ENCODE peak calls at places on chromosomes 16 and 17, in eight cellular contexts. P is tibial nerve, L is A549, M is ovary, O is SK-N-SH, Y is K562, U is stomach, T is suprapubic skin. Q is an unnamed sample.

GRCh38 chr17:55705847-55706246 is 16.8 kb downstream of the TMEM100 start:
- DNase-seq in P (no peak), L (peak), M (no peak), O (no peak), Y (no peak), U (no peak), T (no peak), Q (no peak)

GRCh38 chr16:48498761-48499600 is 111.0 kb downstream of the N4BP1 start:
- DNase-seq in P (peak), L (no peak), M (peak), O (no peak), Y (no peak), U (no peak), T (peak), Q (no peak)

GRCh38 chr16:3592559-3592958 is 15.4 kb upstream of the NLRC3 start:
- DNase-seq in P (no peak), L (no peak), M (no peak), O (no peak), Y (no peak), U (no peak), T (no peak), Q (no peak)

GRCh38 chr16:21950782-21951521 is 2.2 kb upstream of the UQCRC2 start:
- DNase-seq in P (peak), L (peak), M (no peak), O (peak), Y (peak), U (no peak), T (no peak), Q (no peak)

GRCh38 chr17:82400830-82401229 is 17.3 kb upstream of the HEXD start:
- DNase-seq in P (no peak), L (no peak), M (no peak), O (no peak), Y (no peak), U (peak), T (no peak), Q (peak)

GRCh38 chr16:65283238-65283651 is 161.4 kb upstream of the CDH11 start:
- DNase-seq in P (no peak), L (no peak), M (no peak), O (peak), Y (no peak), U (no peak), T (no peak), Q (no peak)

GRCh38 chr17:9364837-9365430 is 210.7 kb downstream of the STX8 start:
- DNase-seq in P (no peak), L (no peak), M (no peak), O (no peak), Y (no peak), U (no peak), T (no peak), Q (no peak)

GRCh38 chr17:59786536-59787319 is 79.3 kb downstream of the VMP1 start:
- DNase-seq in P (peak), L (peak), M (no peak), O (peak), Y (peak), U (peak), T (peak), Q (peak)

GRCh38 chr17:79019631-79020584 is 4.1 kb upstream of the C1QTNF1 start:
- DNase-seq in P (peak), L (peak), M (peak), O (peak), Y (peak), U (peak), T (peak), Q (peak)

GRCh38 chr16:85029413-85029794 is 1.8 kb downstream of the KIAA0513 start:
- DNase-seq in P (no peak), L (no peak), M (no peak), O (peak), Y (peak), U (no peak), T (no peak), Q (no peak)

GRCh38 chr17:40616592-40616991 is 31.0 kb downstream of the SMARCE1 start:
- DNase-seq in P (no peak), L (no peak), M (no peak), O (no peak), Y (no peak), U (no peak), T (no peak), Q (no peak)

GRCh38 chr17:65942592-65942991 is 249.3 kb downstream of the CEP112 start:
- DNase-seq in P (no peak), L (no peak), M (no peak), O (no peak), Y (no peak), U (no peak), T (no peak), Q (no peak)

GRCh38 chr16:2429771-2430663 is 770 bp downstream of the CCNF start:
- DNase-seq in P (no peak), L (peak), M (no peak), O (peak), Y (no peak), U (no peak), T (peak), Q (no peak)

GRCh38 chr16:88442811-88443576 is 10.1 kb upstream of the ZFPM1 start:
- DNase-seq in P (peak), L (peak), M (peak), O (peak), Y (peak), U (peak), T (peak), Q (peak)

GRCh38 chr17:66971249-66971648 is 6.7 kb downstream of the CACNG4 start:
- DNase-seq in P (no peak), L (no peak), M (no peak), O (peak), Y (no peak), U (no peak), T (no peak), Q (no peak)

GRCh38 chr16:29719063-29719462 is 26.7 kb downstream of the C16orf54 start:
- DNase-seq in P (no peak), L (no peak), M (no peak), O (no peak), Y (no peak), U (no peak), T (no peak), Q (no peak)

GRCh38 chr16:48013476-48013875 is 142.3 kb downstream of the ABCC12 start:
- DNase-seq in P (no peak), L (no peak), M (no peak), O (no peak), Y (no peak), U (no peak), T (no peak), Q (no peak)

GRCh38 chr16:78060787-78061186 is 38.4 kb downstream of the CLEC3A start:
- DNase-seq in P (no peak), L (no peak), M (no peak), O (no peak), Y (no peak), U (no peak), T (no peak), Q (no peak)

GRCh38 chr16:17362191-17362590 is 108.6 kb downstream of the XYLT1 start:
- DNase-seq in P (no peak), L (no peak), M (no peak), O (no peak), Y (no peak), U (no peak), T (no peak), Q (no peak)

GRCh38 chr16:14310519-14310991 is 239.4 kb downstream of the MRTFB start:
- DNase-seq in P (no peak), L (peak), M (no peak), O (peak), Y (peak), U (no peak), T (no peak), Q (peak)

GRCh38 chr16:27703545-27703944 is 153.6 kb downstream of the KATNIP start:
- DNase-seq in P (no peak), L (no peak), M (no peak), O (no peak), Y (no peak), U (no peak), T (peak), Q (no peak)

GRCh38 chr17:6796017-6796886 is 20.2 kb downstream of the FBXO39 start:
- DNase-seq in P (no peak), L (no peak), M (no peak), O (no peak), Y (no peak), U (no peak), T (no peak), Q (no peak)

GRCh38 chr16:86865866-86866675 is 287.7 kb downstream of the FOXL1 start:
- DNase-seq in P (no peak), L (no peak), M (no peak), O (no peak), Y (no peak), U (no peak), T (no peak), Q (no peak)

GRCh38 chr16:66289051-66289680 is 77.3 kb upstream of the CDH5 start:
- DNase-seq in P (no peak), L (no peak), M (no peak), O (no peak), Y (no peak), U (no peak), T (no peak), Q (peak)

GRCh38 chr17:58401287-58401686 is 16.0 kb downstream of the RNF43 start:
- DNase-seq in P (no peak), L (no peak), M (no peak), O (no peak), Y (no peak), U (no peak), T (no peak), Q (no peak)

GRCh38 chr17:12180644-12181261 is 160.1 kb downstream of the MAP2K4 start:
- DNase-seq in P (peak), L (peak), M (peak), O (peak), Y (peak), U (no peak), T (no peak), Q (no peak)

GRCh38 chr17:77528516-77529327 is 388.0 kb downstream of the SEC14L1 start:
- DNase-seq in P (no peak), L (no peak), M (no peak), O (peak), Y (no peak), U (no peak), T (peak), Q (peak)

GRCh38 chr17:43315858-43316521 is 82.2 kb upstream of the RNU2-1 start:
- DNase-seq in P (no peak), L (no peak), M (no peak), O (no peak), Y (no peak), U (no peak), T (no peak), Q (no peak)

GRCh38 chr17:77783991-77784820 is 174.3 kb upstream of the TNRC6C start:
- DNase-seq in P (no peak), L (no peak), M (no peak), O (no peak), Y (no peak), U (no peak), T (no peak), Q (no peak)

GRCh38 chr17:37741334-37742113 is 3.3 kb downstream of the HNF1B start:
- DNase-seq in P (no peak), L (peak), M (no peak), O (no peak), Y (no peak), U (no peak), T (no peak), Q (no peak)

GRCh38 chr16:73025111-73025505 is 22.8 kb downstream of the ZFHX3 start:
- DNase-seq in P (no peak), L (no peak), M (no peak), O (no peak), Y (no peak), U (no peak), T (no peak), Q (peak)

GRCh38 chr17:17922198-17922901 is 49.9 kb downstream of the TOM1L2 start:
- DNase-seq in P (no peak), L (no peak), M (no peak), O (no peak), Y (no peak), U (no peak), T (no peak), Q (no peak)

DNA sequence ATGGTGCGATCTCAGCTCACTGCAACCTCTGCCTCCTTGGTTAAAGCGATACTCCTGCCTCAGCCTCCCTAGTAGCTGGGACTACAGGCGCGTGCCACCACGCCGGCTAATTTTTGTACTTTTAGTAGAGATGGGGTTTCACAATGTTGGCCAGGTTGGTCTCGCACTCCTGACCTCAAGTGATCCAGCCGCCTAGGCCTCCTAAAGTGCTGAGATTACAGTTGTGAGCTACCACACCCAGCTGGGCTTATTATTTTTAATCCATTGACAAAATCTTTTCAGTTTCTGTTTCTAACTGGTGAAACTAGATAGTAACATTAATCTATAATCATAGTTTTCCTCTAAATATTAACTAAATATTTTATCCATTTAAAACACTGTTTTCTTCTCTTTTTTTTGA is 5.9 kb downstream of the FAM234A start:
- DNase-seq in P (no peak), L (no peak), M (no peak), O (no peak), Y (no peak), U (no peak), T (no peak), Q (no peak)
- TF ChIP-seq EP300 in P (no peak), L (no peak), M (no peak), O (no peak), Y (no peak), U (no peak), T (no peak), Q (no peak)

GRCh38 chr17:61799812-61800484 is 63.4 kb downstream of the BRIP1 start:
- DNase-seq in P (no peak), L (no peak), M (no peak), O (no peak), Y (no peak), U (no peak), T (no peak), Q (no peak)
- TF ChIP-seq EP300 in P (no peak), L (no peak), M (no peak), O (no peak), Y (no peak), U (no peak), T (no peak), Q (no peak)

GRCh38 chr16:23640959-23641765 is at the start of the genes DCTN5 and PALB2:
- DNase-seq in P (peak), L (peak), M (peak), O (peak), Y (peak), U (peak), T (peak), Q (peak)

GRCh38 chr16:23640669-23640958 is 496 bp downstream of the PALB2 start:
- DNase-seq in P (no peak), L (peak), M (no peak), O (peak), Y (no peak), U (no peak), T (no peak), Q (no peak)

GRCh38 chr16:23634461-23635036 is 6.6 kb downstream of the PALB2 start:
- DNase-seq in P (no peak), L (no peak), M (no peak), O (no peak), Y (no peak), U (no peak), T (no peak), Q (no peak)

GRCh38 chr16:23635958-23636357 is 5.2 kb downstream of the PALB2 start:
- DNase-seq in P (no peak), L (no peak), M (no peak), O (no peak), Y (no peak), U (no peak), T (no peak), Q (no peak)
- TF ChIP-seq EP300 in P (no peak), L (no peak), M (no peak), O (no peak), Y (no peak), U (no peak), T (no peak), Q (no peak)

DNA sequence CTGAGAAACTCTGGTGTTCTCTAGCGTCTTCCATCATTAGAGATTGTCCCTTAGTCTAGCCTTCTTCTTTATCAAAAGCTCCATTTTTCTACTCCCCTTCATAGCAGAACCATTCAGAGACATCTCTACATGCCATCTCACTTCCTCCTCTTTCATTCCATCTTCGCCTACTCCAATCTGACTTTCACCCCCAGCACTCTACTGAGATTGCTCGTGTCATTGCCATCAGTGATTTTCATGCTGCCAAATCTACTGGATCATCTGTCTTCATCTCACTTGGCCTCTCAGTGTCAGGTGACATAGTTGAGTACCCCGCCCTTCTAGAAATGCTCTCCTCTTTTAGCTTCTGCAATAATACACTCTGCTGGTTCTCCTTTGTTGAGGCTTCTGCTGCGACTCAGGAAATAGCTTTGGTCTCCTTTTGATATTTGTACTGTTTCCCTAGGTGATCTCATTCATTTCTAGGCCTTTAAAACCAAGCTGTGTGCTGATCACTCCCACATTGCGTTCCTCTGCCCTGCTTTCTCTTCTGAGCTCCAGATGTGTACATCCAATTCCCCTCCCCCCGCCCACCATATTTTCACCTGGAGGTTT is 119.1 kb downstream of the FTO start:
- DNase-seq in P (no peak), L (no peak), M (no peak), O (no peak), Y (no peak), U (no peak), T (no peak), Q (no peak)
- TF ChIP-seq EP300 in P (no peak), L (no peak), M (no peak), O (no peak), Y (no peak), U (no peak), T (no peak), Q (no peak)

DNA sequence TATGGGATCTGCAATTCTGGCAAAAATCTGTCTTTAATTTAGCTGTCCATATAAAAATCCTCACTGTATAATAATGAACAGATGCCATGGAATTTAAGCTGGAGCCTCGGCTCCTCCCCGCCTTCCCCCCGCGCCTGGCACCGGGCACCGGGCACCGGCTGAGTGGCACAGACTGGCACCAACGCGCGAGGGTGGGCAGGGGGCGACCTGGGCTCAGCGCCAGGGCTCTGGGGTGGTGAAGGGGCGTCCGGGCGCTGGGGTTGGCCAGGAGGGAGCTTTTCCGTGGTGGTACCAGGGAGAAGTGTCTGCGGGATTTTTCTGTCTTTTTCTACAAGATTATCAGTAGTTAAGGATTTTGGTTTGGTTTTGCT is 9.1 kb downstream of the NEUROD2 start:
- DNase-seq in P (no peak), L (no peak), M (no peak), O (peak), Y (no peak), U (no peak), T (no peak), Q (peak)
- TF ChIP-seq EP300 in P (no peak), L (no peak), M (no peak), O (no peak), Y (no peak), U (no peak), T (no peak), Q (no peak)

GRCh38 chr16:13112639-13113038 is 211.2 kb downstream of the SHISA9 start:
- DNase-seq in P (no peak), L (no peak), M (no peak), O (no peak), Y (no peak), U (no peak), T (no peak), Q (no peak)
- TF ChIP-seq EP300 in P (no peak), L (no peak), M (no peak), O (no peak), Y (no peak), U (no peak), T (no peak), Q (no peak)